ENCODE peak calls at places on chromosomes 2 and 18, in nine cellular contexts. B is NCI-H1092 treated with DMSO at 0.1 percent for 48 hours; E is NAMALWA; I is HFFc6; P is amniotic epithelial cell; H is activated naive CD4-positive, alpha-beta T cell; F is activated T-cell treated with anti-CD3 and anti-CD28 coated beads, Interleukin-2, amount 50 U/mL, for 1 hour; Q is substantia nigra; W is fibroblast of lung. C is an unnamed sample.

GRCh38 chr18:32040936-32041335 is 22.3 kb downstream of the RNF125 start:
- DNase-seq in B (no peak), E (no peak), I (no peak), P (no peak), H (no peak), F (no peak), Q (no peak), W (no peak), C (no peak)

GRCh38 chr2:71282493-71282892 is 49.1 kb upstream of the ZNF638 start:
- DNase-seq in B (no peak), E (peak; percentile 30), I (peak; percentile 1), P (no peak), H (no peak), F (no peak), Q (no peak), W (no peak), C (no peak)

GRCh38 chr2:24015562-24016375 is 5.9 kb downstream of the MFSD2B start:
- DNase-seq in B (no peak), E (no peak), I (peak; percentile 88), P (peak; percentile 93), H (no peak), F (no peak), Q (no peak), W (peak; percentile 72), C (no peak)

GRCh38 chr2:191625016-191625415 is 52.9 kb upstream of the NABP1 start:
- DNase-seq in B (no peak), E (peak; percentile 75), I (no peak), P (peak; percentile 66), H (peak; percentile 3), F (peak; percentile 40), Q (no peak), W (peak; percentile 45), C (peak; percentile 83)

GRCh38 chr2:168731002-168731401 is 71.4 kb upstream of the NOSTRIN start:
- DNase-seq in B (no peak), E (no peak), I (no peak), P (no peak), H (no peak), F (no peak), Q (no peak), W (peak; percentile 22), C (no peak)

GRCh38 chr2:241724259-241724974 is 10.0 kb upstream of the D2HGDH start:
- DNase-seq in B (no peak), E (no peak), I (no peak), P (no peak), H (no peak), F (peak; percentile 46), Q (no peak), W (no peak), C (no peak)

GRCh38 chr18:56283346-56283745 is 355.0 kb downstream of the TXNL1 start:
- DNase-seq in B (no peak), E (no peak), I (no peak), P (no peak), H (no peak), F (no peak), Q (no peak), W (no peak), C (no peak)

GRCh38 chr2:138180691-138181386 is 216.6 kb downstream of the HNMT start:
- DNase-seq in B (no peak), E (no peak), I (no peak), P (no peak), H (no peak), F (no peak), Q (no peak), W (no peak), C (no peak)

GRCh38 chr2:1632006-1632348 is 112.3 kb downstream of the PXDN start:
- DNase-seq in B (no peak), E (no peak), I (peak; percentile 57), P (no peak), H (no peak), F (no peak), Q (no peak), W (peak; percentile 88), C (no peak)

GRCh38 chr18:8662574-8663255 is 42.6 kb upstream of the MTCL1 start:
- DNase-seq in B (peak; percentile 85), E (no peak), I (no peak), P (no peak), H (no peak), F (no peak), Q (peak; percentile 52), W (no peak), C (no peak)

GRCh38 chr2:237474931-237475703 is 11.9 kb upstream of the MLPH start:
- DNase-seq in B (peak; percentile 51), E (peak; percentile 60), I (peak; percentile 60), P (peak; percentile 75), H (peak; percentile 76), F (peak; percentile 85), Q (peak; percentile 84), W (peak; percentile 82), C (peak; percentile 94)

GRCh38 chr2:29650634-29651097 is 270.7 kb downstream of the ALK start:
- DNase-seq in B (no peak), E (no peak), I (no peak), P (peak; percentile 23), H (no peak), F (no peak), Q (no peak), W (no peak), C (no peak)

GRCh38 chr2:48912110-48912509 is 156.6 kb upstream of the LHCGR start:
- DNase-seq in B (no peak), E (no peak), I (no peak), P (peak; percentile 5), H (no peak), F (no peak), Q (no peak), W (no peak), C (no peak)

GRCh38 chr2:215517391-215517790 is 81.5 kb upstream of the FN1 start:
- DNase-seq in B (no peak), E (no peak), I (no peak), P (no peak), H (no peak), F (no peak), Q (no peak), W (no peak), C (no peak)

GRCh38 chr2:18614042-18614441 is 24.7 kb upstream of the NT5C1B start:
- DNase-seq in B (no peak), E (no peak), I (no peak), P (no peak), H (no peak), F (no peak), Q (no peak), W (peak; percentile 50), C (no peak)

GRCh38 chr2:122028371-122029102 is 273.1 kb downstream of the TSN start:
- DNase-seq in B (no peak), E (no peak), I (peak; percentile 70), P (peak; percentile 77), H (no peak), F (no peak), Q (no peak), W (peak; percentile 94), C (no peak)

GRCh38 chr2:241857572-241858121 is 1.0 kb downstream of the PDCD1 start:
- DNase-seq in B (no peak), E (no peak), I (no peak), P (no peak), H (no peak), F (no peak), Q (no peak), W (no peak), C (peak; percentile 74)

GRCh38 chr2:74261204-74261864 is 62.9 kb downstream of the MTHFD2 start:
- DNase-seq in B (no peak), E (no peak), I (peak; percentile 45), P (peak; percentile 13), H (no peak), F (no peak), Q (no peak), W (peak; percentile 9), C (no peak)

GRCh38 chr18:40413160-40413559 is 1541.9 kb upstream of the PIK3C3 start:
- DNase-seq in B (peak; percentile 66), E (peak; percentile 3), I (no peak), P (peak; percentile 53), H (no peak), F (no peak), Q (peak; percentile 7), W (no peak), C (no peak)

GRCh38 chr2:231342111-231342711 is 53.3 kb upstream of the B3GNT7 start:
- DNase-seq in B (no peak), E (no peak), I (no peak), P (no peak), H (no peak), F (no peak), Q (no peak), W (no peak), C (no peak)

GRCh38 chr2:235981629-235982028 is 186.6 kb downstream of the GBX2 start:
- DNase-seq in B (no peak), E (no peak), I (no peak), P (no peak), H (no peak), F (no peak), Q (no peak), W (no peak), C (peak; percentile 23)

GRCh38 chr2:61272421-61273070 is 110.6 kb downstream of the C2orf74 start:
- DNase-seq in B (no peak), E (no peak), I (peak; percentile 27), P (peak; percentile 17), H (no peak), F (no peak), Q (no peak), W (peak; percentile 39), C (no peak)

GRCh38 chr2:172460780-172461201 is 33.4 kb downstream of the ITGA6 start:
- DNase-seq in B (no peak), E (no peak), I (no peak), P (peak; percentile 79), H (no peak), F (no peak), Q (no peak), W (no peak), C (no peak)

GRCh38 chr2:240956161-240956934 is 42.1 kb upstream of the SNED1 start:
- DNase-seq in B (no peak), E (no peak), I (no peak), P (no peak), H (no peak), F (no peak), Q (no peak), W (no peak), C (peak; percentile 51)

GRCh38 chr2:226792155-226792871 is 7.3 kb downstream of the IRS1 start:
- DNase-seq in B (peak; percentile 15), E (peak; percentile 58), I (no peak), P (peak; percentile 28), H (no peak), F (no peak), Q (no peak), W (peak; percentile 25), C (no peak)

GRCh38 chr2:128473175-128474013 is 154.7 kb upstream of the HS6ST1 start:
- DNase-seq in B (no peak), E (no peak), I (peak; percentile 47), P (no peak), H (no peak), F (no peak), Q (peak; percentile 32), W (peak; percentile 77), C (no peak)

GRCh38 chr2:2542966-2543555 is 212.0 kb upstream of the MYT1L start:
- DNase-seq in B (peak; percentile 83), E (no peak), I (no peak), P (no peak), H (no peak), F (no peak), Q (peak; percentile 26), W (no peak), C (no peak)